ENCODE peak calls at places on chromosome 7, in ten cellular contexts. M is gastrocnemius medialis, L is endothelial cell of umbilical vein, F is type B pancreatic cell, J is GM10248, E is fibroblast of pulmonary artery, X is tibial nerve, U is nephron progenitor cell, N is lower lobe of right lung, Q is hepatocyte. G is an unnamed sample.

GRCh38 chr7:114466911-114467310 is 52.3 kb downstream of the FOXP2 start:
- DNase-seq in M (no peak), L (peak), F (no peak), J (no peak), E (no peak), X (no peak), U (no peak), N (no peak), Q (no peak), G (no peak)

GRCh38 chr7:77413861-77414424 is 2.2 kb downstream of the GSAP start:
- DNase-seq in M (no peak), L (peak), F (no peak), J (no peak), E (no peak), X (no peak), U (no peak), N (no peak), Q (no peak), G (no peak)

GRCh38 chr7:36460811-36461429 is 71.3 kb downstream of the ANLN start:
- DNase-seq in M (no peak), L (no peak), F (no peak), J (no peak), E (no peak), X (no peak), U (no peak), N (no peak), Q (no peak), G (no peak)

GRCh38 chr7:47407136-47407535 is 174.8 kb downstream of the TNS3 start:
- DNase-seq in M (no peak), L (no peak), F (no peak), J (no peak), E (no peak), X (no peak), U (no peak), N (no peak), Q (no peak), G (no peak)

GRCh38 chr7:140509789-140510188 is 30.5 kb upstream of the MKRN1 start:
- DNase-seq in M (no peak), L (no peak), F (no peak), J (no peak), E (no peak), X (no peak), U (no peak), N (no peak), Q (no peak), G (no peak)

GRCh38 chr7:151197932-151198331 is 10.9 kb upstream of the ASB10 start:
- DNase-seq in M (no peak), L (no peak), F (no peak), J (no peak), E (no peak), X (no peak), U (no peak), N (no peak), Q (no peak), G (no peak)

GRCh38 chr7:129677796-129678195 is 66.3 kb downstream of the NRF1 start:
- DNase-seq in M (no peak), L (no peak), F (no peak), J (no peak), E (no peak), X (no peak), U (no peak), N (no peak), Q (no peak), G (no peak)

GRCh38 chr7:91424372-91424771 is 160.1 kb downstream of the FZD1 start:
- DNase-seq in M (no peak), L (peak), F (no peak), J (no peak), E (no peak), X (no peak), U (peak), N (no peak), Q (no peak), G (no peak)

GRCh38 chr7:125834421-125834820 is 904.8 kb upstream of the POT1 start:
- DNase-seq in M (no peak), L (no peak), F (no peak), J (no peak), E (no peak), X (no peak), U (no peak), N (no peak), Q (no peak), G (no peak)

GRCh38 chr7:41698726-41699125 is 4.2 kb downstream of the INHBA start:
- DNase-seq in M (no peak), L (peak), F (no peak), J (no peak), E (peak), X (no peak), U (no peak), N (no peak), Q (no peak), G (no peak)

GRCh38 chr7:109763611-109764010 is 1193.9 kb downstream of the DNAJB9 start:
- DNase-seq in M (no peak), L (no peak), F (no peak), J (no peak), E (no peak), X (no peak), U (no peak), N (no peak), Q (no peak), G (no peak)

GRCh38 chr7:22173884-22174573 is 182.9 kb downstream of the RAPGEF5 start:
- DNase-seq in M (no peak), L (peak), F (no peak), J (peak), E (no peak), X (no peak), U (no peak), N (no peak), Q (no peak), G (peak)

GRCh38 chr7:117171106-117171505 is 151.8 kb downstream of the WNT2 start:
- DNase-seq in M (no peak), L (no peak), F (no peak), J (no peak), E (no peak), X (no peak), U (no peak), N (no peak), Q (no peak), G (no peak)
- TF ChIP-seq CTCF in M (no peak), L (no peak), F (no peak), J (no peak), E (no peak), X (no peak), U (no peak), N (no peak), Q (no peak), G (no peak)

DNA sequence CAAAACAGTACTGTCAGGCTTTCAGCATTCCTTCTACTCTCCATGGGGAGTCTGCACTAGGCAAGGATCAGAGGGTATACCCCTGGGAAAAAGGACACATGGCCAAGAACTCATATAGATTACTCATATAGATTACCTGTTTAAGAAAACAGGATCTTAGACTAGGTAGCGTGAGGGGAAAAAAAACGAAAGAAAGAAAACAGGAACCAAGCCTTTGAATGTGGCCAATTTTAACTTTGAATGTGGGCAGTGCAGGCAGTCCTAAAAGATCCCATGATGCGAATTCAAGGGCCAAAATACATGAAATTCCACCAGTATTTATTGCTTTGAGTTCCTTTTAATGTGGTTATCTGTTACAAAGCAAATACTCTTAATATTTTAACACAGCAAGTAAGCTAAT is 108.6 kb upstream of the TAC1 start:
- DNase-seq in M (no peak), L (no peak), F (no peak), J (peak), E (no peak), X (no peak), U (no peak), N (no peak), Q (no peak), G (no peak)
- TF ChIP-seq CTCF in M (no peak), L (no peak), F (no peak), J (no peak), E (no peak), X (no peak), U (no peak), N (no peak), Q (no peak), G (no peak)

GRCh38 chr7:65731562-65732035 is 141.3 kb upstream of the VKORC1L1 start:
- DNase-seq in M (no peak), L (peak), F (no peak), J (peak), E (no peak), X (no peak), U (peak), N (peak), Q (peak), G (no peak)
- TF ChIP-seq CTCF in M (no peak), L (peak), F (peak), J (no peak), E (peak), X (no peak), U (peak), N (peak), Q (peak), G (no peak)

GRCh38 chr7:6106140-6106904 is 75.1 kb downstream of the ANKRD61 start:
- DNase-seq in M (no peak), L (peak), F (no peak), J (no peak), E (peak), X (peak), U (no peak), N (no peak), Q (no peak), G (no peak)
- TF ChIP-seq CTCF in M (no peak), L (peak), F (no peak), J (peak), E (peak), X (peak), U (no peak), N (peak), Q (peak), G (no peak)

GRCh38 chr7:37558320-37558719 is 109.7 kb upstream of the ELMO1 start:
- DNase-seq in M (no peak), L (no peak), F (no peak), J (no peak), E (no peak), X (no peak), U (no peak), N (no peak), Q (no peak), G (no peak)
- TF ChIP-seq CTCF in M (no peak), L (no peak), F (no peak), J (peak), E (no peak), X (no peak), U (no peak), N (no peak), Q (peak), G (no peak)

DNA sequence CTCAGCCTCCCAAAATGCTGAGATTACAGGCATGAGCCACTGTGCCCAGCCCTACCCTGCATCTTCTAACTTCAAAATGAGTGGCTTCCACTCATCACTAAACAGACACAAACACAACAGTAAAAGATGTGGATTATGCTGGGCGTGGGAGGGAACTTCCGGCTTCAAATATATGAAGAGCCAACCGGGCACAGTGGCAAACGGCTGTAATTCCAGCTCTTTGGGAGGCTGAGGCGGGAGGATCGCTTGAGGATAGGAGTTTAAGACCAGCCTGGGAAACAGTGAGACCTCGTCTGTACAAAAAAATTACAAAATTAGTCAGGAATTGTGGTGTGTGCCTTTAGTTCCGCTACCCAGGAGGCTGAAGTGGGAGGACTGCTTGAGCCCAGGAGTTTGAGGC is 92.2 kb upstream of the GNA12 start:
- DNase-seq in M (no peak), L (no peak), F (no peak), J (no peak), E (no peak), X (no peak), U (no peak), N (peak), Q (no peak), G (no peak)
- TF ChIP-seq CTCF in M (no peak), L (no peak), F (no peak), J (no peak), E (no peak), X (no peak), U (no peak), N (no peak), Q (no peak), G (no peak)

GRCh38 chr7:138433583-138434437 is 26.2 kb upstream of the TRIM24 start:
- DNase-seq in M (no peak), L (no peak), F (no peak), J (no peak), E (no peak), X (no peak), U (no peak), N (no peak), Q (no peak), G (no peak)
- TF ChIP-seq CTCF in M (no peak), L (no peak), F (no peak), J (no peak), E (no peak), X (no peak), U (no peak), N (no peak), Q (no peak), G (no peak)

GRCh38 chr7:79977481-79977880 is 157.2 kb upstream of the GNAI1 start:
- DNase-seq in M (no peak), L (no peak), F (no peak), J (no peak), E (no peak), X (no peak), U (no peak), N (no peak), Q (no peak), G (no peak)

GRCh38 chr7:79979437-79979836 is 155.2 kb upstream of the GNAI1 start:
- DNase-seq in M (no peak), L (peak), F (no peak), J (no peak), E (peak), X (no peak), U (no peak), N (no peak), Q (no peak), G (no peak)

GRCh38 chr7:79980376-79980775 is 154.3 kb upstream of the GNAI1 start:
- DNase-seq in M (no peak), L (peak), F (no peak), J (no peak), E (no peak), X (no peak), U (no peak), N (no peak), Q (no peak), G (no peak)

GRCh38 chr7:79984210-79984609 is 150.4 kb upstream of the GNAI1 start:
- DNase-seq in M (no peak), L (no peak), F (no peak), J (no peak), E (peak), X (no peak), U (no peak), N (no peak), Q (no peak), G (no peak)

GRCh38 chr7:79982151-79982770 is 152.4 kb upstream of the GNAI1 start:
- DNase-seq in M (no peak), L (peak), F (no peak), J (no peak), E (peak), X (no peak), U (no peak), N (no peak), Q (no peak), G (no peak)
- TF ChIP-seq CTCF in M (no peak), L (no peak), F (no peak), J (no peak), E (no peak), X (no peak), U (no peak), N (no peak), Q (no peak), G (no peak)

GRCh38 chr7:96183163-96183562 is 138.7 kb downstream of the SLC25A13 start:
- DNase-seq in M (no peak), L (no peak), F (no peak), J (no peak), E (no peak), X (no peak), U (no peak), N (no peak), Q (no peak), G (no peak)
- TF ChIP-seq CTCF in M (no peak), L (no peak), F (no peak), J (no peak), E (no peak), X (no peak), U (no peak), N (no peak), Q (no peak), G (no peak)

DNA sequence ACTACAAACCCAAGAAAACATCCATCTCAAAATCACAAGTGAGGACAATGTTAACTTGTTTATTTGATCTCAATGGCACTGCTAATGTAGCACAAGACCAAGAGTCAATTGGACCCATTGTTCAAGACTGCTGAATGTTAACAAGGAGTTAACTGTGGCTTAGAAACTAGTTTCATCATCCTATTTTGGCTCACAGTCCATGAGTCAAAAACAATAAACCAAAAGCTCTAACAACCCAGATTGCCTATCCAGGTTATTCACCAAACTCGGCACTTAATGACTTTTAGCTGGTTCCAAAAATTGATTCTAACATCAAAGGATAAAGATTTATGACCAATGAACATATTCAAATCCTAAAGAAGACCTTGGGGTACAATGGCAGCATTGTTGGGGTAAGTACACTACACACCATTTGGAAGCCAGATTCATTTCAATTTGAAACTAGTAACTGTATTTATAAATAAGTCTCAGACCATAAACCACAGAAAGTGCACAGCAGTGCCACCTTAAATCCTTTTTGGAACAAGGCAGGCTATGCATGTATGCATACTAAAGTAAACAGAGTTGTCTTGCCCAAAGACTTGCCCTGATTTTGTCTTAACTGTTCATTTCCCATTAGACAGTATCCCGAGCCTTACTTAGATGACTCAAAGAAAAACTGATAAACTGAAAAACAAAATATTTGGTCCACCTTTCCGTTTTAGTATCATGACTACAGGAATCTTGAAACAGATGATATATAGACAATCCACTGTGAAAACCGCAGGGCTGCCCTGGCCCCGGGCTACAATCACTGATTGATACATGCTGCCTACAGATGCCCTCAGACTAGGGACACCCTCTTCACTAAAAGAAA is 84.5 kb downstream of the SRPK2 start:
- DNase-seq in M (no peak), L (no peak), F (no peak), J (no peak), E (peak), X (no peak), U (no peak), N (no peak), Q (no peak), G (no peak)
- TF ChIP-seq CTCF in M (no peak), L (no peak), F (no peak), J (no peak), E (no peak), X (no peak), U (no peak), N (no peak), Q (no peak), G (no peak)

G was measured in CD14-positive monocyte.